ENCODE peak calls at places on chromosome 14, in nine cellular contexts. T is OCI-LY7; R is tibial artery; J is CD8-positive, alpha-beta T cell; G is aorta; O is fibroblast of lung; N is mucosa of descending colon; E is PC-3; B is effector memory CD4-positive, alpha-beta T cell. M is an unnamed sample. For H3K4me1, the result is how much of the 10 kb centered on the place peaks cover.

GRCh38 chr14:87615050-87615449 is 377.9 kb downstream of the GALC start:
- DNase-seq in B (no peak), R (no peak), O (no peak), G (no peak), J (no peak), E (no peak), N (no peak), T (no peak), M (no peak)

GRCh38 chr14:36070056-36071043 is 106.2 kb downstream of the PTCSC3 start:
- DNase-seq in G (no peak), J (no peak), N (peak), B (no peak), T (peak), O (peak), R (no peak), E (peak), M (peak)

GRCh38 chr14:32469388-32470160 is 140.5 kb downstream of the AKAP6 start:
- DNase-seq in N (no peak), J (no peak), T (peak), B (no peak), G (no peak), E (peak), R (no peak), O (peak), M (peak)

GRCh38 chr14:34363733-34364134 is 98.3 kb downstream of the SPTSSA start:
- DNase-seq in G (no peak), E (peak), J (no peak), O (no peak), B (no peak), N (no peak), R (no peak), T (no peak), M (peak)

GRCh38 chr14:31867570-31867969 is 209.5 kb upstream of the ARHGAP5 start:
- DNase-seq in N (no peak), E (no peak), T (no peak), G (no peak), B (no peak), R (no peak), J (no peak), O (no peak), M (no peak)

GRCh38 chr14:73295198-73295796 is 58.0 kb downstream of the PAPLN start:
- DNase-seq in E (peak), T (peak), R (no peak), O (peak), N (no peak), J (no peak), B (no peak), G (no peak), M (peak)

GRCh38 chr14:91866061-91866460 is 1.3 kb downstream of the TC2N start:
- DNase-seq in N (no peak), R (no peak), B (no peak), T (no peak), O (peak), J (no peak), E (peak), G (no peak), M (no peak)

GRCh38 chr14:70962935-70963334 is 55.7 kb downstream of the PCNX1 start:
- DNase-seq in O (no peak), G (no peak), N (no peak), B (no peak), R (no peak), J (no peak), E (no peak), T (no peak), M (no peak)

GRCh38 chr14:94646481-94646880 is 34.3 kb downstream of the SERPINA3 start:
- DNase-seq in R (no peak), N (no peak), J (no peak), O (no peak), G (no peak), B (no peak), E (no peak), T (no peak), M (peak)

GRCh38 chr14:73376585-73376984 is 81.8 kb downstream of the NUMB start:
- DNase-seq in N (no peak), J (no peak), B (no peak), T (no peak), E (no peak), G (no peak), O (no peak), R (no peak), M (no peak)

GRCh38 chr14:85479306-85479705 is 50.6 kb upstream of the FLRT2 start:
- DNase-seq in N (no peak), O (no peak), T (no peak), B (no peak), R (no peak), J (no peak), G (no peak), E (no peak), M (no peak)

GRCh38 chr14:37179896-37180502 is 7.6 kb upstream of the SLC25A21 start:
- DNase-seq in T (no peak), B (no peak), J (no peak), R (no peak), E (peak), N (no peak), G (no peak), O (no peak), M (no peak)

GRCh38 chr14:95265106-95266094 is 54.3 kb downstream of the CLMN start:
- DNase-seq in T (peak), J (no peak), B (no peak), R (no peak), G (no peak), O (peak), N (no peak), E (peak), M (peak)

GRCh38 chr14:21171128-21171527 is 15.3 kb upstream of the OR5AU1 start:
- DNase-seq in R (no peak), G (no peak), N (no peak), T (no peak), B (no peak), J (no peak), E (no peak), O (no peak), M (peak)

GRCh38 chr14:95398630-95399547 is 79.2 kb upstream of the CLMN start:
- DNase-seq in N (no peak), R (no peak), G (no peak), B (no peak), O (no peak), E (no peak), T (no peak), J (no peak), M (no peak)

GRCh38 chr14:68676511-68676943 is 116.3 kb downstream of the ZFP36L1 start:
- DNase-seq in G (peak), O (no peak), B (no peak), R (peak), J (no peak), T (peak), E (no peak), N (no peak), M (no peak)

GRCh38 chr14:89720741-89721315 is 233.7 kb downstream of the EFCAB11 start:
- DNase-seq in E (no peak), G (peak), B (peak), O (no peak), N (peak), J (peak), T (peak), R (peak), M (no peak)

GRCh38 chr14:69924181-69924580 is 45.0 kb downstream of the SMOC1 start:
- DNase-seq in G (no peak), T (no peak), J (no peak), O (no peak), R (no peak), N (no peak), E (no peak), B (no peak), M (no peak)

GRCh38 chr14:51529731-51530130 is 122.0 kb upstream of the FRMD6 start:
- DNase-seq in O (no peak), T (no peak), B (no peak), G (no peak), E (no peak), R (no peak), N (no peak), J (no peak), M (no peak)

GRCh38 chr14:91996951-91997371 is 42.9 kb downstream of the TRIP11 start:
- DNase-seq in O (peak), R (no peak), N (no peak), B (no peak), E (peak), J (no peak), G (no peak), T (peak), M (peak)

GRCh38 chr14:74974364-74975058 is 19.1 kb upstream of the PGF start:
- DNase-seq in N (no peak), J (no peak), E (no peak), G (no peak), O (peak), B (no peak), T (no peak), R (peak), M (peak)

GRCh38 chr14:95519699-95520098 is 3.2 kb upstream of the SYNE3 start:
- DNase-seq in T (peak), N (no peak), E (peak), G (peak), B (peak), J (peak), O (peak), R (peak), M (no peak)

GRCh38 chr14:71566276-71566675 is 366.0 kb upstream of the RGS6 start:
- DNase-seq in E (no peak), N (no peak), J (no peak), B (no peak), O (no peak), T (peak), R (no peak), G (no peak), M (no peak)

GRCh38 chr14:75884198-75884611 is 97.6 kb downstream of the TGFB3 start:
- DNase-seq in B (no peak), T (no peak), N (no peak), O (peak), G (no peak), R (no peak), J (no peak), E (peak), M (no peak)

GRCh38 chr14:63006515-63006914 is 38.7 kb downstream of the KCNH5 start:
- DNase-seq in O (peak), E (no peak), J (no peak), R (no peak), B (no peak), N (no peak), G (no peak), T (no peak), M (no peak)

DNA sequence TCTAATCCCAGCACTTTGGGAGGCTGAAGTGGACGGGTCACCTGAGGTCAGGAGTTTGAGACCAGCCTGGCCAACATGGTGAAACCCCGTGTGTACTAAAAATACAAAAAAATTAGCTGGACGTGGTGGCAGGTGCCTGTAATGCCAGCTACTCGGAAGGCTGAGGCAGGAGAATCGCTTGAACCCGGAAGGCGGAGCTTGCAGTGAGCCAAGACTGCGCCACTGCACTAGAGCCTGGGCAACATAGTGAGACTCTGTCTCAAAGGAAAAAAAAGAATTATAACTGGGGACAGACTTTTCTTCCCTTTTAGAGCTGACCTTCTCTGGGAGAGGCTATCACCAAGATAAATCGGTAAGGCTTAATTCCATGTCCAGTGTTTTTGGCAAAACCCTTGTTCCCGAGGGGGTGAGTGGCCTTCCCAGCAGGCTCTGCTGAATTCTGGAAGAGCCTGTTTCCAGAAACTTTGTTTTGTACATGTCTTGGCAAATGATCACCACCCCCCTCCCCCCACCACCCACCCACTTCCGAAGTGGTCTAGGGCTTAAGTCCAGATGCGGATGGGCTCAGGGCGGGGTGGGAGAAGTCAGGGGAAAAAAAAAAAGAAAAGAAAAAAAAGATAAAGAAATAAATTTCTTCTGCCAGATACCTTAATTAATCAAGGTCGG is 32.3 kb upstream of the DEGS2 start:
- DNase-seq in E (no peak), N (no peak), O (no peak), J (no peak), T (no peak), G (no peak), R (no peak), B (no peak), M (peak)
- H3K4me3 ChIP-seq in E (peak), N (no peak), O (no peak), J (no peak), T (peak), G (no peak), R (peak), B (no peak), M (no peak)

GRCh38 chr14:101885254-101885576 is 79.2 kb upstream of the DYNC1H1 start:
- DNase-seq in B (no peak), T (no peak), N (no peak), O (no peak), R (no peak), E (no peak), J (no peak), G (no peak), M (no peak)
- H3K4me1 ChIP-seq in B (under half), T (under half), N (under half), O (under half), R (under half), E (under half), J (under half), G (under half), M (under half)

DNA sequence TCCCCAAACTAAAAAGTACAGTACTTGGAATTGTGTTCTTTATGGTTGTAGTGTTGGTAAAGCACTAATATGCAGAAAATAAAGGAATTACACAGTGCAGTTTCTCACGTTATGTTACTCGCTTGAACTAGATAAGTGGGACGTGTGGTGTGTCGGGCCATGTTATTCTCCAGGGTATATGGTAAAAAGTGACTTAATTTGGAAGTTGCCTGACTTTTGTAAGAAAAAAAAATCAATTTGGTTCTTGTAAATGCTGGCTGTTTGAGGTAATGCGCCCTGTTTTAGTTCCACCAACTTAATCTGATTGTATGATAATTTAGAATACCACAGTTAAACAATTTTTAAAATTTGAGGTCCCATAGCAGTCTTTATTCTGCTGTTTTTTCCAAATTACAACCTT is 4.1 kb downstream of the ARF6 start:
- DNase-seq in E (no peak), R (no peak), T (no peak), O (no peak), J (no peak), N (no peak), G (no peak), B (no peak), M (no peak)
- H3K4me3 ChIP-seq in E (peak), R (peak), T (peak), O (peak), J (no peak), N (no peak), G (no peak), B (peak), M (no peak)

GRCh38 chr14:49895480-49895879 is 2.6 kb downstream of the ARF6 start:
- DNase-seq in O (no peak), T (peak), J (no peak), R (no peak), B (no peak), G (no peak), E (peak), N (no peak), M (no peak)
- H3K4me1 ChIP-seq in O (under half), T (under half), J (under half), R (under half), B (under half), G (under half), E (under half), N (under half), M (under half)

GRCh38 chr14:104978774-104979691 is 859 bp upstream of the AHNAK2 start:
- DNase-seq in T (no peak), R (peak), O (no peak), N (peak), E (no peak), G (peak), B (no peak), J (no peak), M (no peak)
- H3K4me3 ChIP-seq in T (no peak), R (peak), O (no peak), N (no peak), E (peak), G (no peak), B (no peak), J (no peak), M (peak)

GRCh38 chr14:100428727-100429126 is 105.6 kb downstream of the SLC25A47 start:
- DNase-seq in R (no peak), B (no peak), T (no peak), G (no peak), J (no peak), E (no peak), O (peak), N (no peak), M (peak)
- H3K4me1 ChIP-seq in R (under half), B (under half), T (under half), G (under half), J (under half), E (under half), O (under half), N (under half), M (under half)